ENCODE peak calls at places on chromosomes 4 and X, in nine cellular contexts. One of them, this sample, is unnamed.

GRCh38 chrX:17459008-17459407 is 84.0 kb downstream of the NHS start:
- DNase-seq in NCI-H345: peak
- DNase-seq in endodermal cell: no peak
- DNase-seq in ecto neural progenitor cell: no peak
- DNase-seq in neural crest cell: no peak
- DNase-seq in lung: peak
- DNase-seq in neuronal stem cell: no peak
- DNase-seq in BE2C: no peak
- DNase-seq in HT-29: no peak
- DNase-seq in this sample: peak

GRCh38 chrX:85026170-85026569 is 22.5 kb downstream of the APOOL start:
- DNase-seq in NCI-H345: no peak
- DNase-seq in endodermal cell: no peak
- DNase-seq in ecto neural progenitor cell: no peak
- DNase-seq in neural crest cell: no peak
- DNase-seq in lung: no peak
- DNase-seq in neuronal stem cell: no peak
- DNase-seq in BE2C: no peak
- DNase-seq in HT-29: no peak
- DNase-seq in this sample: no peak

GRCh38 chrX:132071260-132071659 is 48.2 kb downstream of the STK26 start:
- DNase-seq in NCI-H345: no peak
- DNase-seq in endodermal cell: no peak
- DNase-seq in ecto neural progenitor cell: no peak
- DNase-seq in neural crest cell: no peak
- DNase-seq in lung: no peak
- DNase-seq in neuronal stem cell: no peak
- DNase-seq in BE2C: no peak
- DNase-seq in HT-29: peak
- DNase-seq in this sample: no peak

GRCh38 chrX:9829308-9830267 is 43.4 kb downstream of the SHROOM2 start:
- DNase-seq in NCI-H345: no peak
- DNase-seq in endodermal cell: no peak
- DNase-seq in ecto neural progenitor cell: no peak
- DNase-seq in neural crest cell: no peak
- DNase-seq in lung: no peak
- DNase-seq in neuronal stem cell: no peak
- DNase-seq in BE2C: no peak
- DNase-seq in HT-29: peak
- DNase-seq in this sample: peak

GRCh38 chr4:115323106-115323684 is 209.8 kb upstream of the NDST4 start:
- DNase-seq in NCI-H345: peak
- DNase-seq in endodermal cell: no peak
- DNase-seq in ecto neural progenitor cell: no peak
- DNase-seq in neural crest cell: no peak
- DNase-seq in lung: no peak
- DNase-seq in neuronal stem cell: no peak
- DNase-seq in BE2C: no peak
- DNase-seq in HT-29: no peak
- DNase-seq in this sample: no peak

GRCh38 chr4:1979477-1980196 is 29.1 kb downstream of the NELFA start:
- DNase-seq in NCI-H345: no peak
- DNase-seq in endodermal cell: no peak
- DNase-seq in ecto neural progenitor cell: no peak
- DNase-seq in neural crest cell: no peak
- DNase-seq in lung: no peak
- DNase-seq in neuronal stem cell: no peak
- DNase-seq in BE2C: no peak
- DNase-seq in HT-29: no peak
- DNase-seq in this sample: no peak

GRCh38 chr4:183342541-183343533 is 20.6 kb upstream of the CLDN24 start:
- DNase-seq in NCI-H345: peak
- DNase-seq in endodermal cell: no peak
- DNase-seq in ecto neural progenitor cell: no peak
- DNase-seq in neural crest cell: no peak
- DNase-seq in lung: no peak
- DNase-seq in neuronal stem cell: no peak
- DNase-seq in BE2C: no peak
- DNase-seq in HT-29: no peak
- DNase-seq in this sample: no peak

GRCh38 chr4:81786063-81786763 is 314.5 kb upstream of the RASGEF1B start:
- DNase-seq in NCI-H345: no peak
- DNase-seq in endodermal cell: no peak
- DNase-seq in ecto neural progenitor cell: no peak
- DNase-seq in neural crest cell: no peak
- DNase-seq in lung: no peak
- DNase-seq in neuronal stem cell: no peak
- DNase-seq in BE2C: no peak
- DNase-seq in HT-29: peak
- DNase-seq in this sample: no peak

GRCh38 chrX:86322913-86323312 is 174.7 kb downstream of the DACH2 start:
- DNase-seq in NCI-H345: no peak
- DNase-seq in endodermal cell: no peak
- DNase-seq in ecto neural progenitor cell: no peak
- DNase-seq in neural crest cell: no peak
- DNase-seq in lung: no peak
- DNase-seq in neuronal stem cell: no peak
- DNase-seq in BE2C: no peak
- DNase-seq in HT-29: peak
- DNase-seq in this sample: no peak

GRCh38 chr4:150082241-150082640 is 4.0 kb downstream of the DCLK2 start:
- DNase-seq in NCI-H345: peak
- DNase-seq in endodermal cell: no peak
- DNase-seq in ecto neural progenitor cell: no peak
- DNase-seq in neural crest cell: no peak
- DNase-seq in lung: no peak
- DNase-seq in neuronal stem cell: no peak
- DNase-seq in BE2C: peak
- DNase-seq in HT-29: no peak
- DNase-seq in this sample: no peak

GRCh38 chr4:6914448-6914847 is 4.8 kb downstream of the TBC1D14 start:
- DNase-seq in NCI-H345: no peak
- DNase-seq in endodermal cell: no peak
- DNase-seq in ecto neural progenitor cell: no peak
- DNase-seq in neural crest cell: no peak
- DNase-seq in lung: no peak
- DNase-seq in neuronal stem cell: no peak
- DNase-seq in BE2C: no peak
- DNase-seq in HT-29: no peak
- DNase-seq in this sample: no peak

GRCh38 chrX:56802921-56803848 is 74.1 kb downstream of the NBDY start:
- DNase-seq in NCI-H345: peak
- DNase-seq in endodermal cell: peak
- DNase-seq in ecto neural progenitor cell: peak
- DNase-seq in neural crest cell: peak
- DNase-seq in lung: peak
- DNase-seq in neuronal stem cell: peak
- DNase-seq in BE2C: no peak
- DNase-seq in HT-29: peak
- DNase-seq in this sample: peak

GRCh38 chr4:98627477-98627876 is 30.9 kb downstream of the TSPAN5 start:
- DNase-seq in NCI-H345: no peak
- DNase-seq in endodermal cell: no peak
- DNase-seq in ecto neural progenitor cell: no peak
- DNase-seq in neural crest cell: no peak
- DNase-seq in lung: no peak
- DNase-seq in neuronal stem cell: no peak
- DNase-seq in BE2C: no peak
- DNase-seq in HT-29: no peak
- DNase-seq in this sample: no peak

GRCh38 chr4:30763337-30763736 is 43.2 kb downstream of the PCDH7 start:
- DNase-seq in NCI-H345: no peak
- DNase-seq in endodermal cell: no peak
- DNase-seq in ecto neural progenitor cell: no peak
- DNase-seq in neural crest cell: no peak
- DNase-seq in lung: no peak
- DNase-seq in neuronal stem cell: no peak
- DNase-seq in BE2C: no peak
- DNase-seq in HT-29: peak
- DNase-seq in this sample: no peak

GRCh38 chrX:86148024-86148511 is at the start of gene DACH2:
- DNase-seq in NCI-H345: peak
- DNase-seq in endodermal cell: peak
- DNase-seq in ecto neural progenitor cell: peak
- DNase-seq in neural crest cell: peak
- DNase-seq in lung: peak
- DNase-seq in neuronal stem cell: peak
- DNase-seq in BE2C: peak
- DNase-seq in HT-29: no peak
- DNase-seq in this sample: peak

GRCh38 chr4:76781698-76782595 is 116.0 kb downstream of the SOWAHB start:
- DNase-seq in NCI-H345: peak
- DNase-seq in endodermal cell: peak
- DNase-seq in ecto neural progenitor cell: no peak
- DNase-seq in neural crest cell: no peak
- DNase-seq in lung: no peak
- DNase-seq in neuronal stem cell: no peak
- DNase-seq in BE2C: no peak
- DNase-seq in HT-29: peak
- DNase-seq in this sample: peak

GRCh38 chr4:185017964-185018772 is at the start of gene HELT:
- DNase-seq in NCI-H345: no peak
- DNase-seq in endodermal cell: peak
- DNase-seq in ecto neural progenitor cell: peak
- DNase-seq in neural crest cell: no peak
- DNase-seq in lung: no peak
- DNase-seq in neuronal stem cell: no peak
- DNase-seq in BE2C: no peak
- DNase-seq in HT-29: no peak
- DNase-seq in this sample: no peak

GRCh38 chrX:130117166-130117565 is 6.9 kb upstream of the ELF4 start:
- DNase-seq in NCI-H345: no peak
- DNase-seq in endodermal cell: no peak
- DNase-seq in ecto neural progenitor cell: no peak
- DNase-seq in neural crest cell: no peak
- DNase-seq in lung: no peak
- DNase-seq in neuronal stem cell: no peak
- DNase-seq in BE2C: no peak
- DNase-seq in HT-29: no peak
- DNase-seq in this sample: no peak